ENCODE peak calls at places on chromosome 3, in six cellular contexts. Z is SK-N-SH, X is HCT116, N is K562, U is GM12878, K is HepG2. H is an unnamed sample.

GRCh38 chr3:43224405-43225073 is 61.8 kb upstream of the SNRK start:
- DNase-seq in Z (no peak), X (no peak), N (no peak), U (no peak), K (no peak), H (no peak)

GRCh38 chr3:126914226-126914625 is 68.7 kb upstream of the PLXNA1 start:
- DNase-seq in Z (no peak), X (no peak), N (no peak), U (no peak), K (no peak), H (no peak)

GRCh38 chr3:146498002-146498736 is 28.8 kb upstream of the PLSCR2 start:
- DNase-seq in Z (no peak), X (no peak), N (no peak), U (no peak), K (no peak), H (no peak)

GRCh38 chr3:9736831-9737230 is 5.3 kb downstream of the BRPF1 start:
- DNase-seq in Z (no peak), X (no peak), N (no peak), U (no peak), K (no peak), H (no peak)

GRCh38 chr3:187744169-187745151 is 808 bp downstream of the BCL6 start:
- DNase-seq in Z (peak; percentile 61), X (no peak), N (peak; percentile 41), U (no peak), K (no peak), H (no peak)

GRCh38 chr3:42525212-42525611 is 22.8 kb downstream of the VIPR1 start:
- DNase-seq in Z (no peak), X (no peak), N (no peak), U (no peak), K (no peak), H (no peak)

GRCh38 chr3:59084598-59084997 is 34.8 kb upstream of the CFAP20DC start:
- DNase-seq in Z (no peak), X (no peak), N (no peak), U (no peak), K (no peak), H (no peak)

GRCh38 chr3:4800595-4800994 is 178.6 kb upstream of the BHLHE40 start:
- DNase-seq in Z (no peak), X (no peak), N (no peak), U (no peak), K (no peak), H (no peak)

GRCh38 chr3:10770981-10771380 is 45.0 kb upstream of the SLC6A11 start:
- DNase-seq in Z (no peak), X (no peak), N (no peak), U (no peak), K (no peak), H (no peak)

GRCh38 chr3:161336661-161337060 is 34.7 kb downstream of the SPTSSB start:
- DNase-seq in Z (no peak), X (no peak), N (no peak), U (no peak), K (no peak), H (no peak)

GRCh38 chr3:172317984-172318383 is 130.3 kb downstream of the GHSR start:
- DNase-seq in Z (peak; percentile 53), X (peak; percentile 46), N (no peak), U (peak; percentile 74), K (no peak), H (no peak)

GRCh38 chr3:115595611-115596010 is 27.7 kb upstream of the GAP43 start:
- DNase-seq in Z (no peak), X (no peak), N (peak; percentile 4), U (no peak), K (peak; percentile 7), H (no peak)

GRCh38 chr3:130850044-130850797 is 43.7 kb upstream of the ATP2C1 start:
- DNase-seq in Z (peak; percentile 38), X (no peak), N (peak; percentile 40), U (peak; percentile 95), K (no peak), H (no peak)

GRCh38 chr3:46970391-46971091 is 6.0 kb downstream of the CCDC12 start:
- DNase-seq in Z (no peak), X (no peak), N (no peak), U (no peak), K (peak; percentile 96), H (no peak)

GRCh38 chr3:13718437-13718836 is 161.4 kb downstream of the WNT7A start:
- DNase-seq in Z (peak; percentile 11), X (no peak), N (no peak), U (no peak), K (peak; percentile 61), H (no peak)

GRCh38 chr3:155015776-155016451 is 64.2 kb upstream of the MME start:
- DNase-seq in Z (no peak), X (no peak), N (no peak), U (no peak), K (no peak), H (no peak)

GRCh38 chr3:24943961-24944360 is 449.3 kb upstream of the THRB start:
- DNase-seq in Z (no peak), X (no peak), N (no peak), U (no peak), K (no peak), H (no peak)

GRCh38 chr3:166560253-166560652 is 723.0 kb upstream of the BCHE start:
- DNase-seq in Z (no peak), X (no peak), N (no peak), U (no peak), K (peak; percentile 3), H (no peak)

GRCh38 chr3:133038089-133038730 is at the start of gene TMEM108:
- DNase-seq in Z (peak; percentile 95), X (no peak), N (peak; percentile 95), U (no peak), K (no peak), H (no peak)

GRCh38 chr3:170997966-170998913 is 28.3 kb downstream of the SLC2A2 start:
- DNase-seq in Z (no peak), X (no peak), N (no peak), U (no peak), K (peak; percentile 91), H (no peak)

GRCh38 chr3:188594137-188594536 is 440.2 kb downstream of the LPP start:
- DNase-seq in Z (no peak), X (no peak), N (no peak), U (no peak), K (no peak), H (no peak)

GRCh38 chr3:71816141-71816540 is 31.2 kb upstream of the PROK2 start:
- DNase-seq in Z (no peak), X (no peak), N (no peak), U (no peak), K (no peak), H (no peak)
- TF ChIP-seq JUND in Z (no peak), X (no peak), N (no peak), U (no peak), K (no peak), H (no peak)

GRCh38 chr3:96267577-96267976 is 546.8 kb upstream of the EPHA6 start:
- DNase-seq in Z (no peak), X (no peak), N (no peak), U (no peak), K (no peak), H (peak; percentile 10)
- TF ChIP-seq JUND in Z (no peak), X (no peak), N (no peak), U (no peak), K (no peak), H (no peak)

DNA sequence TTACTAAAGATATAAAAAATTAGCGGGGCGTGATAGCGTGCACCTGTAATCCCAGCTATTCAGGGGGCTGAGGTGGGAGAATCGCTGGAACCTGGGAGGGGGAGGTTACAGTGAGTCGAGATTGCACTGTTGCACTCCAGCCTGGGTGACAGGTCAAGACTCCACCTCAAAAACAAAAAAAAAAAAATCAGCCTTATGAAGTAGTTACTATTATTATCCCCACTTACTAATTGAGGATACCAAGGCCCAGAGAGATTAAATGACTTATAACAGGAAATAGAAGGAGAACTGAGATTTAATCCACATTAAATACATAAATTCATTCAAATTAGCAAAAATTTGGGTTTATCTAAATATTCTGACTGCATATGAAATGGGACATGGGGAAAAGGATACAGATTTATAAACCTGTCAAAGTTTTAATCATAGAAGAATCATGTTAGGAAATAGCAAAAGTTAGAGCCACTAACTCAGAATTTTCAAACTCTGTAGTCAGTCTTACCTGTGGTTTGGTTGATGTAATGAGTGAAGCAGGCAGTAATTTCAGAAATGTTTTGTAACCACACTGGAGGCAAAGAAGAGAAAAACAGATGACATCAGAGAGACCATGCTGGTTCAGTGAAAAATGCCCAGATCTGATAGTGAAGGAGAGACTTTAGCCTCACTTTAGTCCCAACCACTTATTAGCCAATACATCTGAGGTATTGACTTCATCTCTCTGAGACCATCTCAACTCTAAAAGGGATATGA is 25.0 kb upstream of the ACAP2 start:
- DNase-seq in Z (no peak), X (no peak), N (no peak), U (no peak), K (no peak), H (no peak)
- TF ChIP-seq JUND in Z (no peak), X (no peak), N (no peak), U (no peak), K (no peak), H (no peak)

GRCh38 chr3:32431481-32431880 is 39.8 kb downstream of the CMTM7 start:
- DNase-seq in Z (no peak), X (no peak), N (no peak), U (no peak), K (no peak), H (no peak)

GRCh38 chr3:32430900-32431299 is 39.2 kb downstream of the CMTM7 start:
- DNase-seq in Z (no peak), X (no peak), N (no peak), U (no peak), K (no peak), H (no peak)

GRCh38 chr3:32432045-32432710 is 40.5 kb downstream of the CMTM7 start:
- DNase-seq in Z (no peak), X (no peak), N (no peak), U (no peak), K (no peak), H (no peak)

GRCh38 chr3:32434206-32434605 is 42.6 kb downstream of the CMTM7 start:
- DNase-seq in Z (no peak), X (no peak), N (no peak), U (no peak), K (no peak), H (no peak)

GRCh38 chr3:32432711-32433530 is 41.3 kb downstream of the CMTM7 start:
- DNase-seq in Z (no peak), X (no peak), N (no peak), U (peak; percentile 55), K (no peak), H (no peak)
- TF ChIP-seq JUND in Z (no peak), X (no peak), N (no peak), U (no peak), K (no peak), H (no peak)

DNA sequence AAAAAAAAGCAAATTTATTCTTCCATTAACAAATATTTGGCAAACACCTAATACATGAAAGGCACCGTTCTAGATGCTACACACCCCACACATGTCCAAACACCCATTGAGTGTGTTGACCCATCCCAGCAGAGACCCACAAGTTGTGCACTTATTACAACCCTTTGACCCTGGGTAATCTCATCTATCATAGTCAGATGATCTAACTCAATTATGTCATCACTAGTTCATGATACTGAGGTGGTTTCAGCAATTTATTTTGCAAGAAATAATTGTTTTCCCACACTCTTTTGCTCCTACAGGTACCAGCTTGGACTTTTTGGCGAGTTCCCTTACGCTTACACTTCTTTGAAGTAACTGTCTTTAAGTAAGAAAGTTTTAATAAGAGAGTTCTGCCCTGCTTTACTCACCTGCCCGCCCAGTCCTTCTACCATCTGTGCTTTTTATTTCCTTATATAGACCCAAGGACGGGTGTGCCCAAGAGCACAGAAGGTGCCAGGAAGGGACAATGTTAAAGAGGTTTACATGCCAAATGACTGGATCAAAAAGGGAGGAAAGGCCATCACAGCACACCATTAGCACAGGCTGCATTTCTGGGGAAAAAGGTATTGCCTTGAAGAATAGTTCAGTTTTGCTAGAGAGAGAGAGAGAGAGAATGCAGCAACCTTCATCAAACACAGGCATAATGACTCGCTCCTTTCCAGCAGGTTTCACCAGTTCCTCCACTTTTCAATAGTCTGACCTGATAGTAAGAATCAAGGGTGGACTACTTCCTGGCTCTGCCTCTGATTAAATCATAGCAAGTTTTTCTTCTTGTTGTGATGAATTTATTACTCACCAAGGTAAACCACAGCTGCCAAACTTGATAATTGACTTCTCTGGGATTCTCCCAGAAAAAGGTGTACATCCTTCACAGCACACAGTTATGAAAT is 54.5 kb upstream of the ATP11B start:
- DNase-seq in Z (no peak), X (peak; percentile 69), N (no peak), U (no peak), K (no peak), H (no peak)
- TF ChIP-seq JUND in Z (no peak), X (peak; percentile 81), N (no peak), U (no peak), K (no peak), H (no peak)

H was measured in T47D.